ENCODE peak calls at places on chromosomes 11 and 22, in five cellular contexts. One of them, this sample, is unnamed.

GRCh38 chr22:37334859-37335818 is 52.8 kb downstream of the CYTH4 start:
- DNase-seq in activated naive CD4-positive, alpha-beta T cell: no peak
- DNase-seq in activated CD8-positive, alpha-beta memory T cell treated with anti-CD3 and anti-CD28 coated beads for 1 hour: no peak
- DNase-seq in activated T-helper 1 cell treated with Interleukin-2 at 50 U/mL for 16 hours: no peak
- DNase-seq in Caki2: no peak
- DNase-seq in this sample: no peak

GRCh38 chr11:60840711-60841430 is 1.0 kb upstream of the CCDC86 start:
- DNase-seq in activated CD8-positive, alpha-beta memory T cell treated with anti-CD3 and anti-CD28 coated beads for 1 hour: no peak
- DNase-seq in Caki2: no peak
- DNase-seq in activated T-helper 1 cell treated with Interleukin-2 at 50 U/mL for 16 hours: no peak
- DNase-seq in activated naive CD4-positive, alpha-beta T cell: no peak
- DNase-seq in this sample: no peak

GRCh38 chr11:64366751-64367150 is 7.8 kb downstream of the RPS6KA4 start:
- DNase-seq in Caki2: no peak
- DNase-seq in activated T-helper 1 cell treated with Interleukin-2 at 50 U/mL for 16 hours: no peak
- DNase-seq in activated naive CD4-positive, alpha-beta T cell: no peak
- DNase-seq in activated CD8-positive, alpha-beta memory T cell treated with anti-CD3 and anti-CD28 coated beads for 1 hour: no peak
- DNase-seq in this sample: no peak

GRCh38 chr22:36587289-36588154 is 58.6 kb upstream of the EIF3D start:
- DNase-seq in activated CD8-positive, alpha-beta memory T cell treated with anti-CD3 and anti-CD28 coated beads for 1 hour: no peak
- DNase-seq in activated naive CD4-positive, alpha-beta T cell: no peak
- DNase-seq in activated T-helper 1 cell treated with Interleukin-2 at 50 U/mL for 16 hours: no peak
- DNase-seq in Caki2: no peak
- DNase-seq in this sample: peak

GRCh38 chr11:70012134-70012733 is 65.9 kb upstream of the ANO1 start:
- DNase-seq in Caki2: no peak
- DNase-seq in activated T-helper 1 cell treated with Interleukin-2 at 50 U/mL for 16 hours: no peak
- DNase-seq in activated naive CD4-positive, alpha-beta T cell: no peak
- DNase-seq in activated CD8-positive, alpha-beta memory T cell treated with anti-CD3 and anti-CD28 coated beads for 1 hour: no peak
- DNase-seq in this sample: no peak

GRCh38 chr11:46855167-46855566 is 9.1 kb upstream of the CKAP5 start:
- DNase-seq in activated T-helper 1 cell treated with Interleukin-2 at 50 U/mL for 16 hours: no peak
- DNase-seq in activated CD8-positive, alpha-beta memory T cell treated with anti-CD3 and anti-CD28 coated beads for 1 hour: no peak
- DNase-seq in Caki2: no peak
- DNase-seq in activated naive CD4-positive, alpha-beta T cell: no peak
- DNase-seq in this sample: no peak

GRCh38 chr11:121421149-121421906 is 30.8 kb upstream of the SORL1 start:
- DNase-seq in activated naive CD4-positive, alpha-beta T cell: no peak
- DNase-seq in Caki2: peak
- DNase-seq in activated CD8-positive, alpha-beta memory T cell treated with anti-CD3 and anti-CD28 coated beads for 1 hour: no peak
- DNase-seq in activated T-helper 1 cell treated with Interleukin-2 at 50 U/mL for 16 hours: no peak
- DNase-seq in this sample: no peak

GRCh38 chr11:18853086-18853720 is 61.6 kb upstream of the PTPN5 start:
- DNase-seq in activated T-helper 1 cell treated with Interleukin-2 at 50 U/mL for 16 hours: no peak
- DNase-seq in Caki2: peak
- DNase-seq in activated naive CD4-positive, alpha-beta T cell: no peak
- DNase-seq in activated CD8-positive, alpha-beta memory T cell treated with anti-CD3 and anti-CD28 coated beads for 1 hour: no peak
- DNase-seq in this sample: no peak

GRCh38 chr11:70297341-70297740 is 26.9 kb downstream of the PPFIA1 start:
- DNase-seq in Caki2: no peak
- DNase-seq in activated T-helper 1 cell treated with Interleukin-2 at 50 U/mL for 16 hours: no peak
- DNase-seq in activated CD8-positive, alpha-beta memory T cell treated with anti-CD3 and anti-CD28 coated beads for 1 hour: no peak
- DNase-seq in activated naive CD4-positive, alpha-beta T cell: no peak
- DNase-seq in this sample: no peak

GRCh38 chr11:70557742-70558485 is 159.6 kb downstream of the CTTN start:
- DNase-seq in activated T-helper 1 cell treated with Interleukin-2 at 50 U/mL for 16 hours: no peak
- DNase-seq in Caki2: no peak
- DNase-seq in activated naive CD4-positive, alpha-beta T cell: no peak
- DNase-seq in activated CD8-positive, alpha-beta memory T cell treated with anti-CD3 and anti-CD28 coated beads for 1 hour: no peak
- DNase-seq in this sample: no peak

GRCh38 chr11:60925685-60926267 is 1.5 kb downstream of the TMEM132A start:
- DNase-seq in activated naive CD4-positive, alpha-beta T cell: no peak
- DNase-seq in Caki2: peak
- DNase-seq in activated T-helper 1 cell treated with Interleukin-2 at 50 U/mL for 16 hours: no peak
- DNase-seq in activated CD8-positive, alpha-beta memory T cell treated with anti-CD3 and anti-CD28 coated beads for 1 hour: no peak
- DNase-seq in this sample: no peak

GRCh38 chr11:19433367-19433766 is 192.6 kb upstream of the E2F8 start:
- DNase-seq in activated naive CD4-positive, alpha-beta T cell: no peak
- DNase-seq in Caki2: no peak
- DNase-seq in activated CD8-positive, alpha-beta memory T cell treated with anti-CD3 and anti-CD28 coated beads for 1 hour: no peak
- DNase-seq in activated T-helper 1 cell treated with Interleukin-2 at 50 U/mL for 16 hours: no peak
- DNase-seq in this sample: no peak

GRCh38 chr11:10490032-10490397 is 35.0 kb downstream of the AMPD3 start:
- DNase-seq in activated naive CD4-positive, alpha-beta T cell: no peak
- DNase-seq in Caki2: no peak
- DNase-seq in activated CD8-positive, alpha-beta memory T cell treated with anti-CD3 and anti-CD28 coated beads for 1 hour: no peak
- DNase-seq in activated T-helper 1 cell treated with Interleukin-2 at 50 U/mL for 16 hours: no peak
- DNase-seq in this sample: no peak

GRCh38 chr11:122646549-122647340 is 8.8 kb upstream of the UBASH3B start:
- DNase-seq in activated naive CD4-positive, alpha-beta T cell: no peak
- DNase-seq in activated T-helper 1 cell treated with Interleukin-2 at 50 U/mL for 16 hours: no peak
- DNase-seq in Caki2: no peak
- DNase-seq in activated CD8-positive, alpha-beta memory T cell treated with anti-CD3 and anti-CD28 coated beads for 1 hour: no peak
- DNase-seq in this sample: no peak

GRCh38 chr22:49291781-49292180 is 535.9 kb downstream of the BRD1 start:
- DNase-seq in activated CD8-positive, alpha-beta memory T cell treated with anti-CD3 and anti-CD28 coated beads for 1 hour: no peak
- DNase-seq in activated T-helper 1 cell treated with Interleukin-2 at 50 U/mL for 16 hours: no peak
- DNase-seq in Caki2: no peak
- DNase-seq in activated naive CD4-positive, alpha-beta T cell: no peak
- DNase-seq in this sample: no peak

GRCh38 chr11:105000167-105000566 is 22.8 kb downstream of the CASP5 start:
- DNase-seq in activated naive CD4-positive, alpha-beta T cell: no peak
- DNase-seq in activated T-helper 1 cell treated with Interleukin-2 at 50 U/mL for 16 hours: no peak
- DNase-seq in activated CD8-positive, alpha-beta memory T cell treated with anti-CD3 and anti-CD28 coated beads for 1 hour: no peak
- DNase-seq in Caki2: peak
- DNase-seq in this sample: no peak

GRCh38 chr11:1491379-1491778 is 4.8 kb upstream of the MOB2 start:
- DNase-seq in activated naive CD4-positive, alpha-beta T cell: no peak
- DNase-seq in activated CD8-positive, alpha-beta memory T cell treated with anti-CD3 and anti-CD28 coated beads for 1 hour: no peak
- DNase-seq in Caki2: no peak
- DNase-seq in activated T-helper 1 cell treated with Interleukin-2 at 50 U/mL for 16 hours: no peak
- DNase-seq in this sample: no peak

GRCh38 chr22:34781676-34782075 is 284.3 kb upstream of the ISX start:
- DNase-seq in activated T-helper 1 cell treated with Interleukin-2 at 50 U/mL for 16 hours: no peak
- DNase-seq in Caki2: no peak
- DNase-seq in activated CD8-positive, alpha-beta memory T cell treated with anti-CD3 and anti-CD28 coated beads for 1 hour: no peak
- DNase-seq in activated naive CD4-positive, alpha-beta T cell: no peak
- DNase-seq in this sample: no peak

GRCh38 chr22:29470159-29470855 is 9.7 kb upstream of the NEFH start:
- DNase-seq in activated CD8-positive, alpha-beta memory T cell treated with anti-CD3 and anti-CD28 coated beads for 1 hour: peak
- DNase-seq in activated naive CD4-positive, alpha-beta T cell: peak
- DNase-seq in activated T-helper 1 cell treated with Interleukin-2 at 50 U/mL for 16 hours: peak
- DNase-seq in Caki2: peak
- DNase-seq in this sample: peak

GRCh38 chr11:121810291-121810690 is 305.7 kb downstream of the BLID start:
- DNase-seq in activated CD8-positive, alpha-beta memory T cell treated with anti-CD3 and anti-CD28 coated beads for 1 hour: no peak
- DNase-seq in activated T-helper 1 cell treated with Interleukin-2 at 50 U/mL for 16 hours: no peak
- DNase-seq in activated naive CD4-positive, alpha-beta T cell: no peak
- DNase-seq in Caki2: no peak
- DNase-seq in this sample: no peak

GRCh38 chr11:120342226-120342625 is 6.0 kb downstream of the ARHGEF12 start:
- DNase-seq in Caki2: no peak
- DNase-seq in activated T-helper 1 cell treated with Interleukin-2 at 50 U/mL for 16 hours: no peak
- DNase-seq in activated naive CD4-positive, alpha-beta T cell: no peak
- DNase-seq in activated CD8-positive, alpha-beta memory T cell treated with anti-CD3 and anti-CD28 coated beads for 1 hour: no peak
- DNase-seq in this sample: no peak

GRCh38 chr22:38230916-38231315 is 29.1 kb downstream of the MAFF start:
- DNase-seq in activated T-helper 1 cell treated with Interleukin-2 at 50 U/mL for 16 hours: no peak
- DNase-seq in activated CD8-positive, alpha-beta memory T cell treated with anti-CD3 and anti-CD28 coated beads for 1 hour: no peak
- DNase-seq in Caki2: no peak
- DNase-seq in activated naive CD4-positive, alpha-beta T cell: no peak
- DNase-seq in this sample: no peak

GRCh38 chr11:46392421-46393230 is 1.1 kb upstream of the CHRM4 start:
- DNase-seq in activated T-helper 1 cell treated with Interleukin-2 at 50 U/mL for 16 hours: peak
- DNase-seq in activated naive CD4-positive, alpha-beta T cell: peak
- DNase-seq in Caki2: peak
- DNase-seq in activated CD8-positive, alpha-beta memory T cell treated with anti-CD3 and anti-CD28 coated beads for 1 hour: peak
- DNase-seq in this sample: peak

GRCh38 chr11:119484741-119485605 is 62.0 kb upstream of the THY1 start:
- DNase-seq in activated T-helper 1 cell treated with Interleukin-2 at 50 U/mL for 16 hours: no peak
- DNase-seq in activated CD8-positive, alpha-beta memory T cell treated with anti-CD3 and anti-CD28 coated beads for 1 hour: no peak
- DNase-seq in activated naive CD4-positive, alpha-beta T cell: no peak
- DNase-seq in Caki2: no peak
- DNase-seq in this sample: no peak

GRCh38 chr11:11567862-11568650 is 53.7 kb downstream of the GALNT18 start:
- DNase-seq in activated T-helper 1 cell treated with Interleukin-2 at 50 U/mL for 16 hours: no peak
- DNase-seq in Caki2: no peak
- DNase-seq in activated naive CD4-positive, alpha-beta T cell: no peak
- DNase-seq in activated CD8-positive, alpha-beta memory T cell treated with anti-CD3 and anti-CD28 coated beads for 1 hour: no peak
- DNase-seq in this sample: no peak

GRCh38 chr11:114086394-114086793 is 26.9 kb downstream of the ZBTB16 start:
- DNase-seq in activated naive CD4-positive, alpha-beta T cell: no peak
- DNase-seq in activated CD8-positive, alpha-beta memory T cell treated with anti-CD3 and anti-CD28 coated beads for 1 hour: no peak
- DNase-seq in Caki2: no peak
- DNase-seq in activated T-helper 1 cell treated with Interleukin-2 at 50 U/mL for 16 hours: no peak
- DNase-seq in this sample: no peak

GRCh38 chr11:723120-723883 is 17.3 kb downstream of the EPS8L2 start:
- DNase-seq in Caki2: no peak
- DNase-seq in activated CD8-positive, alpha-beta memory T cell treated with anti-CD3 and anti-CD28 coated beads for 1 hour: peak
- DNase-seq in activated naive CD4-positive, alpha-beta T cell: peak
- DNase-seq in activated T-helper 1 cell treated with Interleukin-2 at 50 U/mL for 16 hours: no peak
- DNase-seq in this sample: peak

GRCh38 chr22:40553014-40553579 is 83.4 kb downstream of the MRTFA start:
- DNase-seq in Caki2: no peak
- DNase-seq in activated T-helper 1 cell treated with Interleukin-2 at 50 U/mL for 16 hours: no peak
- DNase-seq in activated naive CD4-positive, alpha-beta T cell: no peak
- DNase-seq in activated CD8-positive, alpha-beta memory T cell treated with anti-CD3 and anti-CD28 coated beads for 1 hour: no peak
- DNase-seq in this sample: no peak

GRCh38 chr11:30586251-30587144 is at the start of gene MPPED2:
- DNase-seq in activated T-helper 1 cell treated with Interleukin-2 at 50 U/mL for 16 hours: no peak
- DNase-seq in activated CD8-positive, alpha-beta memory T cell treated with anti-CD3 and anti-CD28 coated beads for 1 hour: no peak
- DNase-seq in Caki2: peak
- DNase-seq in activated naive CD4-positive, alpha-beta T cell: no peak
- DNase-seq in this sample: peak

GRCh38 chr22:23353696-23354095 is 173.4 kb downstream of the BCR start:
- DNase-seq in activated T-helper 1 cell treated with Interleukin-2 at 50 U/mL for 16 hours: no peak
- DNase-seq in activated CD8-positive, alpha-beta memory T cell treated with anti-CD3 and anti-CD28 coated beads for 1 hour: no peak
- DNase-seq in Caki2: no peak
- DNase-seq in activated naive CD4-positive, alpha-beta T cell: no peak
- DNase-seq in this sample: no peak

GRCh38 chr11:62931501-62932278 is 10.5 kb upstream of the CHRM1 start:
- DNase-seq in activated naive CD4-positive, alpha-beta T cell: no peak
- DNase-seq in Caki2: no peak
- DNase-seq in activated CD8-positive, alpha-beta memory T cell treated with anti-CD3 and anti-CD28 coated beads for 1 hour: no peak
- DNase-seq in activated T-helper 1 cell treated with Interleukin-2 at 50 U/mL for 16 hours: no peak
- DNase-seq in this sample: no peak

GRCh38 chr11:4467043-4467442 is 15.4 kb upstream of the OR52K1 start:
- DNase-seq in Caki2: no peak
- DNase-seq in activated naive CD4-positive, alpha-beta T cell: no peak
- DNase-seq in activated CD8-positive, alpha-beta memory T cell treated with anti-CD3 and anti-CD28 coated beads for 1 hour: no peak
- DNase-seq in activated T-helper 1 cell treated with Interleukin-2 at 50 U/mL for 16 hours: no peak
- DNase-seq in this sample: no peak

GRCh38 chr11:65653229-65654225 is 9.2 kb downstream of the RELA start:
- DNase-seq in activated CD8-positive, alpha-beta memory T cell treated with anti-CD3 and anti-CD28 coated beads for 1 hour: no peak
- DNase-seq in activated T-helper 1 cell treated with Interleukin-2 at 50 U/mL for 16 hours: no peak
- DNase-seq in Caki2: no peak
- DNase-seq in activated naive CD4-positive, alpha-beta T cell: no peak
- DNase-seq in this sample: no peak

GRCh38 chr22:23651676-23652075 is 19.6 kb upstream of the DRICH1 start:
- DNase-seq in activated naive CD4-positive, alpha-beta T cell: no peak
- DNase-seq in activated T-helper 1 cell treated with Interleukin-2 at 50 U/mL for 16 hours: no peak
- DNase-seq in Caki2: no peak
- DNase-seq in activated CD8-positive, alpha-beta memory T cell treated with anti-CD3 and anti-CD28 coated beads for 1 hour: no peak
- DNase-seq in this sample: no peak

GRCh38 chr11:113114452-113115027 is 153.3 kb downstream of the NCAM1 start:
- DNase-seq in activated T-helper 1 cell treated with Interleukin-2 at 50 U/mL for 16 hours: no peak
- DNase-seq in Caki2: peak
- DNase-seq in activated naive CD4-positive, alpha-beta T cell: no peak
- DNase-seq in activated CD8-positive, alpha-beta memory T cell treated with anti-CD3 and anti-CD28 coated beads for 1 hour: no peak
- DNase-seq in this sample: peak

GRCh38 chr11:35058318-35058717 is 80.7 kb upstream of the CD44 start:
- DNase-seq in activated CD8-positive, alpha-beta memory T cell treated with anti-CD3 and anti-CD28 coated beads for 1 hour: no peak
- DNase-seq in activated T-helper 1 cell treated with Interleukin-2 at 50 U/mL for 16 hours: no peak
- DNase-seq in Caki2: no peak
- DNase-seq in activated naive CD4-positive, alpha-beta T cell: no peak
- DNase-seq in this sample: no peak

GRCh38 chr11:129115652-129116585 is 76.2 kb downstream of the ARHGAP32 start:
- DNase-seq in Caki2: peak
- DNase-seq in activated T-helper 1 cell treated with Interleukin-2 at 50 U/mL for 16 hours: no peak
- DNase-seq in activated naive CD4-positive, alpha-beta T cell: no peak
- DNase-seq in activated CD8-positive, alpha-beta memory T cell treated with anti-CD3 and anti-CD28 coated beads for 1 hour: no peak
- DNase-seq in this sample: no peak

GRCh38 chr11:73999581-74000306 is 9.1 kb downstream of the UCP3 start:
- DNase-seq in activated CD8-positive, alpha-beta memory T cell treated with anti-CD3 and anti-CD28 coated beads for 1 hour: no peak
- DNase-seq in activated T-helper 1 cell treated with Interleukin-2 at 50 U/mL for 16 hours: no peak
- DNase-seq in activated naive CD4-positive, alpha-beta T cell: no peak
- DNase-seq in Caki2: no peak
- DNase-seq in this sample: no peak

GRCh38 chr11:45538363-45538762 is 127.1 kb downstream of the CHST1 start:
- DNase-seq in Caki2: no peak
- DNase-seq in activated T-helper 1 cell treated with Interleukin-2 at 50 U/mL for 16 hours: no peak
- DNase-seq in activated naive CD4-positive, alpha-beta T cell: no peak
- DNase-seq in activated CD8-positive, alpha-beta memory T cell treated with anti-CD3 and anti-CD28 coated beads for 1 hour: no peak
- DNase-seq in this sample: peak

This sample was measured in cerebellum.